ENCODE peak calls at places on chromosomes 13 and 19, in ten cellular contexts. One of them, this sample, is unnamed.

GRCh38 chr13:98158172-98158907 is 15.4 kb downstream of the FARP1 start:
- DNase-seq in lung: no peak
- DNase-seq in stomach: no peak
- DNase-seq in PC-3: no peak
- DNase-seq in body of pancreas: no peak
- DNase-seq in neural progenitor cell: no peak
- DNase-seq in heart right ventricle: no peak
- DNase-seq in heart left ventricle: peak
- DNase-seq in Panc1: no peak
- DNase-seq in cardiac muscle cell: no peak
- DNase-seq in this sample: no peak

GRCh38 chr13:40694426-40694825 is 28.0 kb upstream of the FOXO1 start:
- DNase-seq in lung: no peak
- DNase-seq in stomach: no peak
- DNase-seq in PC-3: no peak
- DNase-seq in body of pancreas: no peak
- DNase-seq in neural progenitor cell: no peak
- DNase-seq in heart right ventricle: no peak
- DNase-seq in heart left ventricle: no peak
- DNase-seq in Panc1: no peak
- DNase-seq in cardiac muscle cell: no peak
- DNase-seq in this sample: no peak

GRCh38 chr19:2927032-2927430 is 17.7 kb downstream of the ZNF77 start:
- DNase-seq in lung: no peak
- DNase-seq in stomach: no peak
- DNase-seq in PC-3: no peak
- DNase-seq in body of pancreas: no peak
- DNase-seq in neural progenitor cell: no peak
- DNase-seq in heart right ventricle: no peak
- DNase-seq in heart left ventricle: no peak
- DNase-seq in Panc1: no peak
- DNase-seq in cardiac muscle cell: no peak
- DNase-seq in this sample: no peak

GRCh38 chr19:19028526-19028925 is 4.8 kb downstream of the SUGP2 start:
- DNase-seq in lung: no peak
- DNase-seq in stomach: no peak
- DNase-seq in PC-3: no peak
- DNase-seq in body of pancreas: no peak
- DNase-seq in neural progenitor cell: no peak
- DNase-seq in heart right ventricle: no peak
- DNase-seq in heart left ventricle: no peak
- DNase-seq in Panc1: no peak
- DNase-seq in cardiac muscle cell: no peak
- DNase-seq in this sample: no peak

GRCh38 chr13:24272452-24273161 is 36.8 kb upstream of the C1QTNF9 start:
- DNase-seq in lung: peak
- DNase-seq in stomach: no peak
- DNase-seq in PC-3: no peak
- DNase-seq in body of pancreas: no peak
- DNase-seq in neural progenitor cell: no peak
- DNase-seq in heart right ventricle: peak
- DNase-seq in heart left ventricle: peak
- DNase-seq in Panc1: no peak
- DNase-seq in cardiac muscle cell: no peak
- DNase-seq in this sample: no peak

GRCh38 chr19:37695144-37695899 is 24.2 kb downstream of the ZNF607 start:
- DNase-seq in lung: no peak
- DNase-seq in stomach: no peak
- DNase-seq in PC-3: no peak
- DNase-seq in body of pancreas: no peak
- DNase-seq in neural progenitor cell: no peak
- DNase-seq in heart right ventricle: no peak
- DNase-seq in heart left ventricle: no peak
- DNase-seq in Panc1: no peak
- DNase-seq in cardiac muscle cell: no peak
- DNase-seq in this sample: no peak

GRCh38 chr19:5297272-5297669 is 43.3 kb downstream of the PTPRS start:
- DNase-seq in lung: no peak
- DNase-seq in stomach: no peak
- DNase-seq in PC-3: no peak
- DNase-seq in body of pancreas: no peak
- DNase-seq in neural progenitor cell: no peak
- DNase-seq in heart right ventricle: no peak
- DNase-seq in heart left ventricle: no peak
- DNase-seq in Panc1: no peak
- DNase-seq in cardiac muscle cell: no peak
- DNase-seq in this sample: no peak

GRCh38 chr13:106619688-106620555 is 52.0 kb upstream of the ARGLU1 start:
- DNase-seq in lung: no peak
- DNase-seq in stomach: no peak
- DNase-seq in PC-3: peak
- DNase-seq in body of pancreas: peak
- DNase-seq in neural progenitor cell: peak
- DNase-seq in heart right ventricle: no peak
- DNase-seq in heart left ventricle: no peak
- DNase-seq in Panc1: no peak
- DNase-seq in cardiac muscle cell: peak
- DNase-seq in this sample: peak

GRCh38 chr13:51998723-51999471 is 12.4 kb downstream of the ATP7B start:
- DNase-seq in lung: no peak
- DNase-seq in stomach: no peak
- DNase-seq in PC-3: peak
- DNase-seq in body of pancreas: no peak
- DNase-seq in neural progenitor cell: no peak
- DNase-seq in heart right ventricle: no peak
- DNase-seq in heart left ventricle: no peak
- DNase-seq in Panc1: no peak
- DNase-seq in cardiac muscle cell: peak
- DNase-seq in this sample: no peak

GRCh38 chr13:51997641-51998330 is 13.5 kb downstream of the ATP7B start:
- DNase-seq in lung: no peak
- DNase-seq in stomach: peak
- DNase-seq in PC-3: no peak
- DNase-seq in body of pancreas: peak
- DNase-seq in neural progenitor cell: peak
- DNase-seq in heart right ventricle: no peak
- DNase-seq in heart left ventricle: no peak
- DNase-seq in Panc1: no peak
- DNase-seq in cardiac muscle cell: peak
- DNase-seq in this sample: no peak

GRCh38 chr13:51999525-51999924 is 11.7 kb downstream of the ATP7B start:
- DNase-seq in lung: peak
- DNase-seq in stomach: peak
- DNase-seq in PC-3: peak
- DNase-seq in body of pancreas: peak
- DNase-seq in neural progenitor cell: no peak
- DNase-seq in heart right ventricle: peak
- DNase-seq in heart left ventricle: peak
- DNase-seq in Panc1: no peak
- DNase-seq in cardiac muscle cell: no peak
- DNase-seq in this sample: no peak

GRCh38 chr13:51996660-51997059 is 14.6 kb downstream of the ATP7B start:
- DNase-seq in lung: no peak
- DNase-seq in stomach: no peak
- DNase-seq in PC-3: no peak
- DNase-seq in body of pancreas: no peak
- DNase-seq in neural progenitor cell: no peak
- DNase-seq in heart right ventricle: no peak
- DNase-seq in heart left ventricle: no peak
- DNase-seq in Panc1: no peak
- DNase-seq in cardiac muscle cell: no peak
- DNase-seq in this sample: no peak

GRCh38 chr13:51995677-51996551 is 15.3 kb downstream of the ATP7B start:
- DNase-seq in lung: peak
- DNase-seq in stomach: peak
- DNase-seq in PC-3: no peak
- DNase-seq in body of pancreas: peak
- DNase-seq in neural progenitor cell: peak
- DNase-seq in heart right ventricle: peak
- DNase-seq in heart left ventricle: peak
- DNase-seq in Panc1: no peak
- DNase-seq in cardiac muscle cell: no peak
- DNase-seq in this sample: no peak
- H3K27ac ChIP-seq in lung: peak
- H3K27ac ChIP-seq in stomach: peak
- H3K27ac ChIP-seq in PC-3: no peak
- H3K27ac ChIP-seq in body of pancreas: peak
- H3K27ac ChIP-seq in neural progenitor cell: no peak
- H3K27ac ChIP-seq in heart right ventricle: peak
- H3K27ac ChIP-seq in heart left ventricle: peak
- H3K27ac ChIP-seq in Panc1: peak
- H3K27ac ChIP-seq in cardiac muscle cell: no peak
- H3K27ac ChIP-seq in this sample: no peak

DNA sequence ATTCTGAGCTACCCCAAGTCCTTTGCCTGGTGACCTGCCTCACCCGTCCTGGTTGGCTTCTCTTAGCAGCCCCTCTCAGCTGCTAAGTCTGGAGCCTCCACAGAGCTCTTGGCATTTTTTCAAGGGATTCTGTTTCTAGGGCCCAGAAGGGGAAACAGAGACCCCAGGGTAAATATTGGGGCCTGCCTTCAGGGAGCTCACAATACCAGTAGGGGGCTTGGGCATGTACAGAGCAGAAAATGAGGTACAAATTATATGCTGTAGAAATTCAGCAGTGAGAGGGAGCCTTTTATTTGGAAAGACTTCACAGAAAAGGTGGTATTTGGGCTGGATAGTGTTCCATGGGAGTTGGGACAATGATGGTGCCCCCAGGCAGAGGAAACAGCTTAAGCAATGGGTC is 3.7 kb downstream of the SAMD4B start:
- DNase-seq in lung: no peak
- DNase-seq in stomach: no peak
- DNase-seq in PC-3: no peak
- DNase-seq in body of pancreas: no peak
- DNase-seq in neural progenitor cell: no peak
- DNase-seq in heart right ventricle: no peak
- DNase-seq in heart left ventricle: no peak
- DNase-seq in Panc1: no peak
- DNase-seq in cardiac muscle cell: no peak
- DNase-seq in this sample: no peak
- H3K4me3 ChIP-seq in lung: no peak
- H3K4me3 ChIP-seq in stomach: no peak
- H3K4me3 ChIP-seq in PC-3: no peak
- H3K4me3 ChIP-seq in body of pancreas: no peak
- H3K4me3 ChIP-seq in neural progenitor cell: no peak
- H3K4me3 ChIP-seq in heart right ventricle: no peak
- H3K4me3 ChIP-seq in heart left ventricle: no peak
- H3K4me3 ChIP-seq in Panc1: no peak
- H3K4me3 ChIP-seq in cardiac muscle cell: no peak
- H3K4me3 ChIP-seq in this sample: no peak

DNA sequence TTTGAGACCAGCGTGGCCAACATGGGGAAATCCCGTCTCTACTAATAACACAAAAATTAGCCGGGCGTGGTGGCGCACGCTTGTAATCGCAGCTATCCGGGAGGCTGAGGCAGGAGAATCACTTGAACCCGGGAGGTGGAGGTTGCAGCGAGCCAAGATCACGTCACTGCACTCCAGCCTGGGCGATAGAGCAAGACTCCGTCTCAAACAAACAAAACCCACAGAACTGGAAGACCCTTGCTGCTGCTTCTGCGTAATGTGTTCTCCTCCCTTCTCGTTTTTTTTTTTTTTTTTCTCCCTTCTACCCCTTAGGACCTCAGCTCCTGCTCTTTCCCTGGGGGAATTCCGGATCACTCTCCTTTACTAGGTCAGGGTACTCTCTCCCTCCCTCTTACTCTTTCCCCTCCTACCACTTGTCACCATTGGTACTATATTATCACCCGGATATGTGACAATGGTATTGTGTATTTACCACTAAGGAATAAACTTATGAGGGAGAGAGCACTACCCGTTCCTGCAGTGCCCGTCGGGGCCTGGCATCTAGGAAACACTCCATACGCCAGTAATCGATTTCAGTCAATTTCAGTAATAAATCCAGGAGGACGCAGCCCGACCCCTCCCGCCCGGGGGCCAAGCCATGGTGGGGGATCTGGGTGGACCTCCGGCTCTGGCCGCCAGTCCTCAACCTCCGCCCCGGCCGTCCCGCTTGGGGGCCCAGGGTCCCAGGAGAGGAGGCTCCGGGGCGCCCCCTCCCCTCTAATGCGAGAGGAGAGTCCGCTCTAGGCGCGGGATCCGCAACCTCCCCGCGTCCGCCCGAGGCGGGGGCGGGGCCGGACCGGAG is 423 bp upstream of the GARRE1 start:
- DNase-seq in lung: peak
- DNase-seq in stomach: no peak
- DNase-seq in PC-3: peak
- DNase-seq in body of pancreas: no peak
- DNase-seq in neural progenitor cell: peak
- DNase-seq in heart right ventricle: peak
- DNase-seq in heart left ventricle: peak
- DNase-seq in Panc1: no peak
- DNase-seq in cardiac muscle cell: peak
- DNase-seq in this sample: peak
- TF ChIP-seq CTCF in lung: no peak
- TF ChIP-seq CTCF in stomach: no peak
- TF ChIP-seq CTCF in PC-3: no peak
- TF ChIP-seq CTCF in body of pancreas: peak
- TF ChIP-seq CTCF in neural progenitor cell: peak
- TF ChIP-seq CTCF in heart right ventricle: no peak
- TF ChIP-seq CTCF in heart left ventricle: no peak
- TF ChIP-seq CTCF in Panc1: no peak
- TF ChIP-seq CTCF in cardiac muscle cell: no peak
- TF ChIP-seq CTCF in this sample: no peak

GRCh38 chr13:44210525-44210924 is 163.1 kb upstream of the SERP2 start:
- DNase-seq in lung: no peak
- DNase-seq in stomach: no peak
- DNase-seq in PC-3: no peak
- DNase-seq in body of pancreas: no peak
- DNase-seq in neural progenitor cell: no peak
- DNase-seq in heart right ventricle: no peak
- DNase-seq in heart left ventricle: no peak
- DNase-seq in Panc1: no peak
- DNase-seq in cardiac muscle cell: no peak
- DNase-seq in this sample: no peak

GRCh38 chr13:44211286-44211685 is 162.3 kb upstream of the SERP2 start:
- DNase-seq in lung: no peak
- DNase-seq in stomach: no peak
- DNase-seq in PC-3: no peak
- DNase-seq in body of pancreas: no peak
- DNase-seq in neural progenitor cell: no peak
- DNase-seq in heart right ventricle: no peak
- DNase-seq in heart left ventricle: no peak
- DNase-seq in Panc1: no peak
- DNase-seq in cardiac muscle cell: no peak
- DNase-seq in this sample: no peak

GRCh38 chr13:44207476-44207875 is 166.1 kb upstream of the SERP2 start:
- DNase-seq in lung: no peak
- DNase-seq in stomach: no peak
- DNase-seq in PC-3: peak
- DNase-seq in body of pancreas: no peak
- DNase-seq in neural progenitor cell: no peak
- DNase-seq in heart right ventricle: no peak
- DNase-seq in heart left ventricle: no peak
- DNase-seq in Panc1: no peak
- DNase-seq in cardiac muscle cell: no peak
- DNase-seq in this sample: no peak

GRCh38 chr13:44212633-44213387 is 160.8 kb upstream of the SERP2 start:
- DNase-seq in lung: no peak
- DNase-seq in stomach: no peak
- DNase-seq in PC-3: no peak
- DNase-seq in body of pancreas: no peak
- DNase-seq in neural progenitor cell: no peak
- DNase-seq in heart right ventricle: no peak
- DNase-seq in heart left ventricle: peak
- DNase-seq in Panc1: no peak
- DNase-seq in cardiac muscle cell: no peak
- DNase-seq in this sample: no peak

GRCh38 chr13:44211753-44212152 is 161.9 kb upstream of the SERP2 start:
- DNase-seq in lung: no peak
- DNase-seq in stomach: no peak
- DNase-seq in PC-3: no peak
- DNase-seq in body of pancreas: no peak
- DNase-seq in neural progenitor cell: no peak
- DNase-seq in heart right ventricle: no peak
- DNase-seq in heart left ventricle: no peak
- DNase-seq in Panc1: no peak
- DNase-seq in cardiac muscle cell: peak
- DNase-seq in this sample: no peak
- H3K27ac ChIP-seq in lung: peak
- H3K27ac ChIP-seq in stomach: peak
- H3K27ac ChIP-seq in PC-3: no peak
- H3K27ac ChIP-seq in body of pancreas: no peak
- H3K27ac ChIP-seq in neural progenitor cell: no peak
- H3K27ac ChIP-seq in heart right ventricle: no peak
- H3K27ac ChIP-seq in heart left ventricle: no peak
- H3K27ac ChIP-seq in Panc1: no peak
- H3K27ac ChIP-seq in cardiac muscle cell: no peak
- H3K27ac ChIP-seq in this sample: no peak